ENCODE peak calls at places on chromosomes 4 and X, in ten cellular contexts. C is body of pancreas, D is heart right ventricle, B is fibroblast of lung, O is psoas muscle, J is heart left ventricle, F is GM23338, R is BE2C, A is PC-3, L is IMR-90. Q is an unnamed sample. For H3K4me1, the result is how much of the 10 kb centered on the place peaks cover.

GRCh38 chr4:140705625-140706275 is 50.4 kb downstream of the TBC1D9 start:
- DNase-seq in C (no peak), D (no peak), B (peak), O (no peak), J (no peak), F (no peak), R (peak), A (no peak), L (no peak), Q (no peak)

GRCh38 chr4:185307136-185307950 is 88.4 kb downstream of the LRP2BP start:
- DNase-seq in C (peak), D (no peak), B (peak), O (no peak), J (no peak), F (peak), R (no peak), A (peak), L (peak), Q (no peak)

GRCh38 chr4:159107203-159107921 is 4.5 kb downstream of the RAPGEF2 start:
- DNase-seq in C (no peak), D (no peak), B (peak), O (no peak), J (no peak), F (no peak), R (no peak), A (peak), L (peak), Q (no peak)

GRCh38 chr4:145179201-145179860 is 1.1 kb downstream of the OTUD4 start:
- DNase-seq in C (peak), D (peak), B (peak), O (peak), J (peak), F (peak), R (peak), A (peak), L (peak), Q (peak)

GRCh38 chr4:86737244-86737643 is 111.9 kb downstream of the SLC10A6 start:
- DNase-seq in C (no peak), D (no peak), B (no peak), O (no peak), J (no peak), F (no peak), R (no peak), A (no peak), L (no peak), Q (no peak)

GRCh38 chr4:100190643-100191600 is 654 bp upstream of the DDIT4L start:
- DNase-seq in C (no peak), D (no peak), B (peak), O (no peak), J (no peak), F (peak), R (no peak), A (no peak), L (peak), Q (no peak)

GRCh38 chr4:173170210-173170778 is 1.7 kb downstream of the GALNT7 start:
- DNase-seq in C (no peak), D (no peak), B (peak), O (no peak), J (no peak), F (no peak), R (no peak), A (peak), L (no peak), Q (no peak)

GRCh38 chrX:87518504-87518903 is 902 bp downstream of the KLHL4 start:
- DNase-seq in C (no peak), D (no peak), B (peak), O (no peak), J (no peak), F (no peak), R (no peak), A (peak), L (peak), Q (no peak)

GRCh38 chr4:137707221-137707620 is 174.9 kb upstream of the PCDH18 start:
- DNase-seq in C (no peak), D (no peak), B (no peak), O (no peak), J (no peak), F (no peak), R (no peak), A (no peak), L (no peak), Q (no peak)

GRCh38 chr4:17595471-17596005 is 18.5 kb downstream of the LAP3 start:
- DNase-seq in C (no peak), D (no peak), B (no peak), O (no peak), J (no peak), F (no peak), R (no peak), A (no peak), L (no peak), Q (no peak)

GRCh38 chrX:37786666-37787337 is 6.9 kb downstream of the CYBB start:
- DNase-seq in C (no peak), D (no peak), B (no peak), O (no peak), J (no peak), F (no peak), R (no peak), A (no peak), L (no peak), Q (no peak)

GRCh38 chr4:3879681-3880594 is 113.8 kb downstream of the ADRA2C start:
- DNase-seq in C (no peak), D (no peak), B (no peak), O (no peak), J (no peak), F (peak), R (no peak), A (no peak), L (no peak), Q (peak)

GRCh38 chr4:26275261-26275660 is 45.6 kb upstream of the RBPJ start:
- DNase-seq in C (no peak), D (no peak), B (no peak), O (no peak), J (no peak), F (no peak), R (no peak), A (no peak), L (no peak), Q (no peak)

GRCh38 chr4:109947457-109947856 is 34.8 kb downstream of the EGF start:
- DNase-seq in C (no peak), D (no peak), B (peak), O (no peak), J (no peak), F (no peak), R (no peak), A (peak), L (peak), Q (no peak)

GRCh38 chr4:84412062-84412461 is 87.0 kb downstream of the NKX6-1 start:
- DNase-seq in C (no peak), D (no peak), B (no peak), O (no peak), J (no peak), F (no peak), R (no peak), A (no peak), L (no peak), Q (no peak)

GRCh38 chr4:69718376-69719293 is 41.8 kb downstream of the SULT1B1 start:
- DNase-seq in C (no peak), D (no peak), B (peak), O (no peak), J (no peak), F (peak), R (no peak), A (peak), L (peak), Q (no peak)

GRCh38 chr4:53365121-53365485 is 758 bp downstream of the SCFD2 start:
- DNase-seq in C (no peak), D (no peak), B (peak), O (no peak), J (no peak), F (peak), R (peak), A (peak), L (peak), Q (peak)

GRCh38 chr4:93174598-93174997 is 654.0 kb upstream of the ATOH1 start:
- DNase-seq in C (no peak), D (no peak), B (no peak), O (no peak), J (no peak), F (no peak), R (no peak), A (no peak), L (no peak), Q (no peak)

GRCh38 chr4:145189981-145190380 is 9.6 kb upstream of the OTUD4 start:
- DNase-seq in C (no peak), D (no peak), B (peak), O (no peak), J (no peak), F (no peak), R (no peak), A (no peak), L (peak), Q (no peak)

GRCh38 chr4:108180513-108180912 is 11.8 kb upstream of the LEF1 start:
- DNase-seq in C (no peak), D (no peak), B (no peak), O (no peak), J (no peak), F (no peak), R (no peak), A (no peak), L (no peak), Q (no peak)

GRCh38 chr4:57131849-57132745 is 21.9 kb upstream of the IGFBP7 start:
- DNase-seq in C (peak), D (no peak), B (peak), O (no peak), J (no peak), F (peak), R (no peak), A (peak), L (peak), Q (peak)

GRCh38 chr4:10160280-10160856 is 43.8 kb upstream of the WDR1 start:
- DNase-seq in C (no peak), D (no peak), B (no peak), O (no peak), J (no peak), F (peak), R (no peak), A (peak), L (peak), Q (no peak)

GRCh38 chrX:45324941-45325340 is 124.3 kb upstream of the DIPK2B start:
- DNase-seq in C (no peak), D (no peak), B (peak), O (no peak), J (no peak), F (no peak), R (no peak), A (no peak), L (peak), Q (no peak)

GRCh38 chrX:101287402-101287801 is 3.7 kb downstream of the TAF7L start:
- DNase-seq in C (no peak), D (peak), B (peak), O (no peak), J (no peak), F (peak), R (peak), A (peak), L (peak), Q (peak)

GRCh38 chr4:38873290-38873949 is 5.8 kb downstream of the FAM114A1 start:
- DNase-seq in C (no peak), D (no peak), B (no peak), O (no peak), J (no peak), F (peak), R (no peak), A (no peak), L (no peak), Q (no peak)

GRCh38 chrX:135890087-135890585 is 3.1 kb downstream of the CT45A10 start:
- DNase-seq in C (no peak), D (no peak), B (no peak), O (no peak), J (no peak), F (no peak), R (no peak), A (no peak), L (no peak), Q (no peak)

GRCh38 chrX:26466387-26466786 is 250.4 kb downstream of the MAGEB5 start:
- DNase-seq in C (no peak), D (no peak), B (no peak), O (no peak), J (no peak), F (no peak), R (no peak), A (no peak), L (no peak), Q (no peak)

GRCh38 chr4:62670509-62670908 is 1470.4 kb downstream of the ADGRL3 start:
- DNase-seq in C (no peak), D (peak), B (peak), O (no peak), J (no peak), F (no peak), R (peak), A (no peak), L (no peak), Q (no peak)

GRCh38 chrX:56764975-56765791 is 36.1 kb downstream of the NBDY start:
- DNase-seq in C (peak), D (no peak), B (no peak), O (no peak), J (no peak), F (no peak), R (no peak), A (no peak), L (no peak), Q (no peak)

GRCh38 chr4:56976283-56976877 is 1.0 kb downstream of the NOA1 start:
- DNase-seq in C (no peak), D (no peak), B (no peak), O (no peak), J (peak), F (peak), R (no peak), A (no peak), L (no peak), Q (no peak)

GRCh38 chr4:182916483-182917181 is 554 bp downstream of the DCTD start:
- DNase-seq in C (peak), D (peak), B (peak), O (peak), J (peak), F (peak), R (peak), A (peak), L (peak), Q (peak)

GRCh38 chrX:19889582-19890342 is 2.4 kb upstream of the SH3KBP1 start:
- DNase-seq in C (no peak), D (no peak), B (peak), O (no peak), J (no peak), F (no peak), R (peak), A (peak), L (peak), Q (no peak)

GRCh38 chrX:20361081-20361889 is 94.6 kb upstream of the RPS6KA3 start:
- DNase-seq in C (peak), D (no peak), B (peak), O (peak), J (peak), F (no peak), R (no peak), A (no peak), L (peak), Q (no peak)

DNA sequence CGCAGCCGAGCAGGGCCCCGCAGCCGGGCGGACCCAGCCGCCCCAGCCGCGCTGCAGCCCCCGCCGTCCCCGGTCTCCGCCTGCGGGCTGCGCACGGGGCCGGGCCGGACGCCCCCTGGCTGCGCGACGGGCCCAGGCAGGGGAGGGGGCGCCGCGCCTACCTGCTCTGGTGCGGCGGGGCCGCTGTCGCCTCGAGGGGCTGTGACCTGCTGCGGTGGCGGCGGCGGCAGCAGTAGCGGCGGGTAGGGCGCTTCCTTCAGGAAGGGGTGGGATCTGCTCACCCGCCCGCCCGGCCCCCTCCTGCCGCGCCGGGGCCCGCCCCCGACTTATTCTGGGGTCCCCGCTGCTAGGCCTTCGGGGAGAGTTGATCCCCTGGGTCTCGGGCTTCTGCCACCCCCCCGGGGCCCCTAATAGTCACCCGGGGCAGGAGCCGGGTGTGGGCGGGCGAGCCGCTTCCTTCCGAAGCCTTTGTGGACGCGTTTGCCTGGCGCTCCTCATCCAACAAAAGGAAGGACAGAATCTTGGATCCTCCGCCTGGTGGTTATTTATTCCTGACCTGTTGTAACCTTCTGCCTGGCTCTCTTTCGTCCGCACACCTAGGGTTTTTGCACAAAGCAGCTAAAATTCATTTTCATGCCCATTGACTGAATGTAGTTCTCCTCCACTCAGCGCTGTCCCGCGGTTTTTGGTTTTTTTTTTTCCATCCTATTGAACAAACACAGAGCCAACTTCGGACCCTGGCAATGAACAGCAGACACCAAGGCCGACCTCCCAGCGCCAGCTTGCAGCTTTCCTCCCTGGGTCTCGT is at the start of gene TMEM150C:
- DNase-seq in C (peak), D (peak), B (peak), O (peak), J (peak), F (peak), R (peak), A (peak), L (no peak), Q (peak)
- TF ChIP-seq CTCF in C (no peak), D (peak), B (no peak), O (no peak), J (no peak), F (peak), R (no peak), A (no peak), L (no peak), Q (no peak)

GRCh38 chr4:189304755-189305154 is 635.9 kb upstream of the FRG1 start:
- DNase-seq in C (no peak), D (no peak), B (no peak), O (no peak), J (no peak), F (no peak), R (no peak), A (no peak), L (peak), Q (no peak)

GRCh38 chr4:189302719-189303118 is 638.0 kb upstream of the FRG1 start:
- DNase-seq in C (no peak), D (no peak), B (no peak), O (no peak), J (no peak), F (peak), R (no peak), A (no peak), L (no peak), Q (no peak)

GRCh38 chr4:189305500-189305899 is 635.2 kb upstream of the FRG1 start:
- DNase-seq in C (no peak), D (no peak), B (no peak), O (no peak), J (no peak), F (no peak), R (peak), A (no peak), L (no peak), Q (no peak)

GRCh38 chr4:189301692-189302091 is 639.0 kb upstream of the FRG1 start:
- DNase-seq in C (no peak), D (no peak), B (no peak), O (no peak), J (no peak), F (no peak), R (no peak), A (no peak), L (no peak), Q (no peak)

DNA sequence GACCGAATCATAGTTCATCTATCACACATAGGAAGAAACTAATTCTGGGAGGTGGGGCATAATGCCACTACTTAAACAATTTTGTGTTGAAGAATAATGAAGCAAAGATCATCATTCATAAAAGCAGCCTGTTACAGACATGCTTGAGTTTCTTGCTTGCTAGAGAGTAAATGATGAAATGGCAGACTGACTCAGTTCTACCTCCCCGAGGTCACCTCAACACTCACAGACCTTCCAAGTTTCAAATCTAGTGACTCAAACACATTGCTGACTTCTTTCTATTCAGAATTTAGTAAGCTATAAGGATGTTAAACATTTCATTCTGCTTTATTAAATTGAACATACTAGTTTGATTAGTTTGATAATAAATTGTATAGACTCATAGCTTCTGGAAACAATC is 636.5 kb upstream of the FRG1 start:
- DNase-seq in C (no peak), D (no peak), B (no peak), O (no peak), J (no peak), F (no peak), R (no peak), A (no peak), L (peak), Q (no peak)
- H3K4me1 ChIP-seq in C (under half), D (under half), B (under half), O (under half), J (under half), F (under half), R (under half), A (under half), L (under half), Q (under half)

DNA sequence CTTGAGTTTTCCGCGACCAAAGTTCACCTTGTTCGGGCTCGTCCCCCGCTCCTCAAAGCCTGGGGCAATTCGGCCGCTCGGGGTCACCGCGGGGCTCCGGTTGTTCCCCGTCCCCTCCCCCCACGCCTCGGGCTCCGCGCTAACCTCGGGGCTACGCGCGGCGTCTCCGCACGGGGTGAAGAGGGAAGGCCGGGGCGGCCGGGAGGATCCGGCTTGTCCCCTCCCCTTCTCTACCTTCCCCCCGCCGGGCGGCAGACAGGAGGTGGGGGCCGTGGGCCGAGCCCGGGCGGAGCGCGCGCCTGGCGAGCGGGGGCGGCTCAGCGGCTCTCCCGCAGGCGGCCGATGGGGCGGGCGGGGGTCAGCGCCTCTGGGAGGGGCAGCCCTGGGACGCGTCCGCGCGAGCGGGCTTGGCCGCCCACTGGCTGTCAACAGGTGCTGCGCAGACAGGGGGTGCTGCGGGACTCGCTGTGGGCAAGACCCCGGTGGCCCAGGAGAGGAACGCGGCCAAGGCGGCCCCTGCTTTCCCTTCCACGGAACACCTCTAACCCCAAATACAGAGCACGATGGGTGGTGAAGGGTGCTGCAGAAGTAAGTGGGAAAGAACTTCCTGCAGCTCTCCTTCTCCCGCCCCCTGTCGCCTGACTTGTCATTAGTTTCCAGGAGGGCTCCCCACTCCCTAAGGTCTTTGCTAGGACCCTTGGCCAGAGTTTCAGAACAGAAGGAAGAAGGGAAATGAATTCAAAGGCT is at the start of gene PDGFC:
- DNase-seq in C (peak), D (peak), B (peak), O (peak), J (peak), F (peak), R (peak), A (peak), L (peak), Q (peak)
- H3K4me3 ChIP-seq in C (peak), D (peak), B (peak), O (peak), J (peak), F (peak), R (peak), A (peak), L (peak), Q (peak)

GRCh38 chrX:50905334-50905733 is 5.2 kb upstream of the BMP15 start:
- DNase-seq in C (no peak), D (no peak), B (no peak), O (no peak), J (no peak), F (peak), R (no peak), A (peak), L (no peak), Q (peak)
- TF ChIP-seq CTCF in C (no peak), D (no peak), B (peak), O (no peak), J (peak), F (peak), R (peak), A (peak), L (no peak), Q (no peak)

DNA sequence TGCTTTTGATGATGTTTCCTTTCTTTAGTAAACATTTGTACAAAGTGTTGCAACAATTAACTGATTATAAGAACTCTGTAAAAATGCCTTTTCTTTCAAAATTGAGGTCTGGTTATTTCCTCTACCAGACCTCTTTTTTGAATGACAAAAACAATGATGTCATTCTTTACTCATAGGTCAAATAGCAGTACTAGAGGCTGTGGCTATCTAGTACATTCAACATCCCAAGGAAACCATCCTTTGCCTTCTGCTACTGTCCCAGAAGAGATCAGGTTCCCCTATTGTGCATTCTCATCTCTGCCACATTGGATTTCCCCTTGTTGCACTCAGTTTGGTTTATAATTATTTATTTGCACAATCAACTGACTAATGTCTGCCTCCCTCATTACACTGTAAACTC is 19.1 kb upstream of the MAD2L1 start:
- DNase-seq in C (no peak), D (no peak), B (peak), O (no peak), J (no peak), F (no peak), R (no peak), A (no peak), L (peak), Q (no peak)
- H3K4me1 ChIP-seq in C (under half), D (under half), B (under half), O (under half), J (under half), F (under half), R (under half), A (under half), L (under half), Q (under half)

GRCh38 chr4:73721419-73721818 is 18.9 kb upstream of the CXCL8 start:
- DNase-seq in C (no peak), D (no peak), B (peak), O (no peak), J (no peak), F (no peak), R (no peak), A (peak), L (peak), Q (no peak)
- H3K4me3 ChIP-seq in C (no peak), D (no peak), B (no peak), O (no peak), J (no peak), F (no peak), R (no peak), A (peak), L (no peak), Q (no peak)

Q was measured in mucosa of descending colon.